ENCODE peak calls at places on chromosomes 5 and 9, in four cellular contexts. D, P, G and Q are unnamed samples.

GRCh38 chr5:41978686-41979085 is 53.6 kb downstream of the FBXO4 start:
- DNase-seq in D (no peak), P (no peak), G (no peak), Q (no peak)

GRCh38 chr9:37141015-37141414 is 20.6 kb downstream of the ZCCHC7 start:
- DNase-seq in D (no peak), P (no peak), G (no peak), Q (no peak)

GRCh38 chr5:151054713-151055112 is 26.1 kb downstream of the TNIP1 start:
- DNase-seq in D (peak), P (no peak), G (no peak), Q (no peak)

GRCh38 chr5:126878624-126879023 is 101.7 kb downstream of the LMNB1 start:
- DNase-seq in D (no peak), P (no peak), G (no peak), Q (no peak)

GRCh38 chr5:61055434-61056006 is 106.7 kb downstream of the SMIM15 start:
- DNase-seq in D (no peak), P (no peak), G (no peak), Q (no peak)

GRCh38 chr5:58410441-58410840 is 49.4 kb downstream of the PLK2 start:
- DNase-seq in D (no peak), P (no peak), G (no peak), Q (no peak)

GRCh38 chr5:90434116-90434714 is 24.7 kb upstream of the CETN3 start:
- DNase-seq in D (peak), P (no peak), G (peak), Q (no peak)

GRCh38 chr5:119274767-119275130 is 81.1 kb upstream of the TNFAIP8 start:
- DNase-seq in D (no peak), P (no peak), G (no peak), Q (no peak)

GRCh38 chr5:42301349-42301748 is 121.9 kb upstream of the GHR start:
- DNase-seq in D (no peak), P (no peak), G (no peak), Q (no peak)

GRCh38 chr5:122849746-122850145 is 4.3 kb downstream of the SNX24 start:
- DNase-seq in D (no peak), P (no peak), G (no peak), Q (no peak)

GRCh38 chr5:13625616-13626198 is 318.8 kb downstream of the DNAH5 start:
- DNase-seq in D (no peak), P (no peak), G (no peak), Q (no peak)

GRCh38 chr5:135269828-135270545 is 129.0 kb downstream of the MACROH2A1 start:
- DNase-seq in D (no peak), P (no peak), G (no peak), Q (no peak)

GRCh38 chr5:9544502-9545300 is 1.2 kb downstream of the SEMA5A start:
- DNase-seq in D (peak), P (peak), G (peak), Q (no peak)

GRCh38 chr9:84667571-84668203 is 1.8 kb upstream of the NTRK2 start:
- DNase-seq in D (no peak), P (peak), G (no peak), Q (no peak)

GRCh38 chr5:157431544-157432200 is 28.3 kb upstream of the NIPAL4 start:
- DNase-seq in D (peak), P (no peak), G (no peak), Q (no peak)

GRCh38 chr9:36966371-36967097 is 67.5 kb downstream of the PAX5 start:
- DNase-seq in D (no peak), P (no peak), G (no peak), Q (no peak)

GRCh38 chr5:14463629-14464028 is 118.0 kb upstream of the OTULINL start:
- DNase-seq in D (peak), P (no peak), G (no peak), Q (no peak)

GRCh38 chr9:7305677-7306076 is 493.9 kb downstream of the DMAC1 start:
- DNase-seq in D (no peak), P (no peak), G (no peak), Q (peak)

GRCh38 chr9:87107072-87107471 is 159.8 kb upstream of the GAS1 start:
- DNase-seq in D (no peak), P (no peak), G (no peak), Q (no peak)

GRCh38 chr5:158736134-158736533 is 363.6 kb downstream of the EBF1 start:
- DNase-seq in D (no peak), P (no peak), G (no peak), Q (no peak)

DNA sequence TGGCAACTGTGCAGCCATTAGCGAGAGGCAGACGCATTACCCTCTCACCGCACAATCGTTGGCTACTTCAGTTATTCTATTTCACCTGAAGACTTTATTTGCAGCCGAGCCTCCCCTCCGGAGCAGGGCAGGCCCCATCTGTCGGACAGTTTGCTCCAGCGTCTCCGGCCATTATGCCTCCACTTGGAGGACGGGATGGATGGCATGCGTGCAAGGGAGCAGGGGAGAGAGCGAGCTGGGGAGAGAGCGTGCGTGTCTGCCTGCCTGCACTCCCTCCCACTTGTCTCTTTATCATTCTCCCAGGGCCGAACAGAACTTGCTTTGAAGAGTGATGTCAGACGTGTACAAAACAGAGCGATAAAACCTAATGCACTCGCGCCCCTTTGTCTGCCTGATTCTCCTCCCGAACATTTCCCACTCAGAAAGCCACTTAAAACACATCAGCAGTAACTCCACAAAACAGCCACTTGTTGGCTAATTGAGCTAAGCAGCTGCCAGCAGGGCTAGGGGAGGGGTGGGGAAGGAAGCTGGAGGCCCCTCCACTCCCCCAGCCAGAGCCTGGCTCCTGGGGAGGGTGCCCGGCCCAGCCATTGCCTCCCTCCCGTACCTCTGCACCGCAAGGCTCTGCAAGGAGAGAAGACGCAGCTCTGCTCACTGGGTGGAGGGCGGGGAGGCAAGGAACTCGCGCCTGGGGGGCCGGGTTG is 43.4 kb upstream of the FUBP3 start:
- DNase-seq in D (no peak), P (no peak), G (no peak), Q (no peak)
- H3K4me3 ChIP-seq in D (no peak), P (peak), G (no peak), Q (peak)

GRCh38 chr9:121286973-121287721 is 19.2 kb downstream of the GSN start:
- DNase-seq in D (peak), P (peak), G (peak), Q (peak)
- TF ChIP-seq CTCF in D (peak), P (no peak), G (no peak), Q (peak)

DNA sequence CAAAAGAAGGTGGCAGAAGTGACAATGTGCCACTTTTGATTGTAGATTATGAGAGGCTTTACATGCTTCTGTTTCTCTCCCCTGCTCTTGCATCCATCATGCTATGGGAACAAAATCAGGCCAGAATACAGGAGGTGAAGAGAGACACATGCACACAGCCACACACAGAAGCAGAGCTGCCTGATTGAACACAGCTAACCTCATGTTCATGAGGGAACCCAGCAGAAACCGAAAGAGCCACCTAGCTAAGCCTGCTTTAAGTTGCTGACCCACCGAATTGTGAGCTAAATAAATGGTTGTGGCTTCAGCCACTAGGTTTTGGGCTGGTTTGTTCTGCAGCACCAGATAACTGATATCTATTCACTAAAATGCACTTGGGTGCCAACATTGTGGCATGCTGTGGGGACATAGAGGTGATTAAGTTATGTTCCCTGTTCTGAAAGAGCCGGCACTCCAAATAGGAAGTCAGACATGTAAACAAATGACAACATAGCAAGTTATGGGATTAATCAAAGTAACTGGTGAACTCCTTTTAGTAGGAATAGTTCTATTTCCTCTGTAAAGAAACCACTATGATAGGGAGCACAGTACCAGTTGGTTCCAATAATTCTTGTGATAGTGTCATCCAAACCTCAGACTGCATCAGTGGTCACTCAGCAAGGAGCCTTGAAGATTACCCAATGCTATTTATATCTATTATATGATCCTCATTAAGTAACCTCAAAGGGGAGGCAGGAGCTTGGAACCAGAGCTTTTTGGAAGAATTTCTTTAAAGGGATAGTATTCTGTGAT is 93.7 kb upstream of the TNC start:
- DNase-seq in D (no peak), P (no peak), G (no peak), Q (no peak)
- TF ChIP-seq POLR2AphosphoS5 in D (no peak), P (no peak), G (no peak), Q (no peak)

GRCh38 chr5:124735169-124735858 is 11.1 kb downstream of the ZNF608 start:
- DNase-seq in D (peak), P (no peak), G (no peak), Q (no peak)
- H3K4me3 ChIP-seq in D (no peak), P (peak), G (peak), Q (peak)

GRCh38 chr9:34520505-34521385 is 2.0 kb downstream of the ENHO start:
- DNase-seq in D (no peak), P (no peak), G (no peak), Q (no peak)

GRCh38 chr9:34524349-34524748 is 1.6 kb upstream of the ENHO start:
- DNase-seq in D (no peak), P (no peak), G (no peak), Q (no peak)

GRCh38 chr9:34521406-34522045 is 1.3 kb downstream of the ENHO start:
- DNase-seq in D (no peak), P (no peak), G (no peak), Q (no peak)

GRCh38 chr9:34522091-34522887 is 501 bp downstream of the ENHO start:
- DNase-seq in D (no peak), P (no peak), G (no peak), Q (no peak)

DNA sequence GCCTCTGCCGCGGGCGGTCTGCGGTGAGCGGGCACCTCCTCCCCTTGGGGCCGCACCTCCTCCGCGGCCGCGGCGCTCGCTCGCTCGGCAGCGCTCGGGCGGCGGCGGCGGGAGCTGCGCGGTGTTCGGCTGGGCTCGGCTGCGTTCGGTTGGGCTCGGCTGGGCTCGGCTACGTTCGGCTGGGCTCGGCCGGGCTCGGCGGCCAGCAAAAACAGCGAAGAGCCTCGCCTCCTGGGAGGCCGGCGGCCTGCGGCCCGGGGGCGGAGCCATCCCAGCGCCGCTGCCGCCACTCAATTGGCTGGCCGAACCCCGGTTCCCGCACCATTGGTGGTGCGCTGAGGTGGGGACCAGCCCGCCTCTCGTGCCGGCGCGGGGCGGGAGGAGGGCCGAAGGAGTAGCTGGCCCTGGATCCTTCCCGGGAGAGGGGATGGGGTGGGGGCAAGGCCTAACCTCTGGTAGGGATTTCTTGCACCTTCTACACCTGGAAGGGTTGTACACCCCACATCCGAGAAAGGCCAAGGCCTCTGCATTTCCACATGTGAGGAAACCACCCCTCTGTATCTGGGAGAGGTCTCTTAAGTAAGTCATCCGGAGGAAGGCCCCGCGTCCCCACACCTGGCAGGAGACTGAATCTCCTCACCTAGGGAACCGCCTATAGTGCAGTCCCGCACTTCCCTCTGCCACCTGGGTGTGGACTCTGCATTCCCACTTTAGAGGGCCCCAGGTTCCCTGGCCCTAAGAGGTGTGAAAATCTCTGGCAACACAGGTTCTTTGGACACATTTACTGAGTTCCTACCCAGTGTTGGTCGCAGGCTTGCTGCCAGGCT is at the start of gene ENHO:
- DNase-seq in D (peak), P (peak), G (peak), Q (peak)
- TF ChIP-seq CTCF in D (no peak), P (no peak), G (no peak), Q (peak)